ENCODE peak calls at places on chromosomes 12 and 14, in four cellular contexts. Q is activated T-helper 2 cell treated with anti-CD3 and anti-CD28 coated beads, Interferon-gamma antibody, Interleukin-2, Interleukin-4, amounts not matched to agents 10 μg/mL and 5 μg/mL and 100 μg/mL, durations not matched to agents 14 hours and 24 hours and 36 hours; T is lung; C is GM19239. P is an unnamed sample.
A peak's percentile ranks its signal among the peaks of the same experiment; 100 is the strongest.

GRCh38 chr14:105315211-105315721 is 718 bp downstream of the PACS2 start:
- DNase-seq in T (no peak), C (peak; percentile 41), Q (peak; percentile 35), P (peak; percentile 41)

GRCh38 chr14:88005050-88005481 is at the start of gene GPR65:
- DNase-seq in C (no peak), Q (peak; percentile 41), T (no peak), P (no peak)

GRCh38 chr14:24238123-24238522 is 4.3 kb downstream of the TINF2 start:
- DNase-seq in T (no peak), Q (no peak), C (no peak), P (no peak)

GRCh38 chr14:70640938-70641547 is 673 bp upstream of the TTC9 start:
- DNase-seq in T (no peak), C (peak; percentile 70), Q (peak; percentile 36), P (no peak)

GRCh38 chr14:71591929-71592328 is 340.3 kb upstream of the RGS6 start:
- DNase-seq in C (no peak), T (no peak), Q (no peak), P (no peak)

GRCh38 chr14:76836029-76836630 is 9.9 kb downstream of the LRRC74A start:
- DNase-seq in Q (no peak), T (peak; percentile 39), C (no peak), P (no peak)

GRCh38 chr12:10365716-10366433 is 24.0 kb downstream of the KLRK1 start:
- DNase-seq in C (no peak), Q (no peak), T (no peak), P (no peak)

GRCh38 chr12:56551070-56551469 is 29.4 kb downstream of the RBMS2 start:
- DNase-seq in Q (no peak), T (no peak), C (no peak), P (no peak)

GRCh38 chr12:68113644-68114043 is 45.9 kb downstream of the IFNG start:
- DNase-seq in Q (no peak), C (no peak), T (no peak), P (no peak)

GRCh38 chr12:51766067-51766466 is 82.5 kb downstream of the FIGNL2 start:
- DNase-seq in T (no peak), C (no peak), Q (no peak), P (no peak)

P was measured in HepG2.